ENCODE peak calls at places on chromosomes 3 and 15, in nine cellular contexts. R is effector memory CD8-positive, alpha-beta T cell; T is HL-60; W is cardiac fibroblast; N is A549; H is NCI-H345; V is ovary; D is ELR; Q is type B pancreatic cell. C is an unnamed sample.

GRCh38 chr15:74821091-74821789 is 5.2 kb upstream of the CPLX3 start:
- DNase-seq in R (no peak), T (no peak), Q (no peak), W (no peak), D (peak), H (peak), V (no peak), N (no peak), C (no peak)

GRCh38 chr15:101499863-101500713 is 10.6 kb upstream of the PCSK6 start:
- DNase-seq in R (no peak), H (peak), W (no peak), D (no peak), N (no peak), T (peak), V (no peak), Q (no peak), C (no peak)

GRCh38 chr15:42012241-42012640 is 8.6 kb downstream of the PLA2G4E start:
- DNase-seq in W (no peak), N (no peak), R (no peak), D (no peak), Q (no peak), T (no peak), H (no peak), V (no peak), C (no peak)

GRCh38 chr3:168850109-168850508 is 754.4 kb upstream of the GOLIM4 start:
- DNase-seq in D (no peak), N (no peak), W (no peak), Q (no peak), V (no peak), R (no peak), T (no peak), H (no peak), C (no peak)

GRCh38 chr3:58603606-58604005 is 26.4 kb upstream of the FAM107A start:
- DNase-seq in W (no peak), H (no peak), R (no peak), T (no peak), V (no peak), Q (no peak), D (no peak), N (no peak), C (no peak)

GRCh38 chr3:8755564-8756237 is 13.7 kb downstream of the OXTR start:
- DNase-seq in W (peak), R (no peak), Q (no peak), V (no peak), T (no peak), N (peak), H (no peak), D (peak), C (no peak)

GRCh38 chr15:65245096-65245849 is 34.0 kb upstream of the CILP start:
- DNase-seq in W (peak), D (peak), V (peak), Q (no peak), N (no peak), R (no peak), H (no peak), T (no peak), C (no peak)

GRCh38 chr3:165613019-165613418 is 224.2 kb downstream of the BCHE start:
- DNase-seq in R (no peak), V (no peak), W (no peak), H (no peak), T (no peak), D (no peak), Q (no peak), N (no peak), C (no peak)

GRCh38 chr3:122977645-122978466 is 49.7 kb downstream of the SEMA5B start:
- DNase-seq in Q (no peak), N (peak), H (peak), D (peak), W (peak), R (no peak), V (peak), T (no peak), C (no peak)

GRCh38 chr3:186360779-186361178 is 1.3 kb downstream of the DGKG start:
- DNase-seq in V (no peak), Q (no peak), H (peak), T (peak), D (no peak), W (no peak), R (no peak), N (no peak), C (no peak)

GRCh38 chr15:43974852-43975251 is 148.1 kb downstream of the WDR76 start:
- DNase-seq in N (no peak), R (no peak), D (no peak), Q (no peak), T (no peak), H (peak), W (no peak), V (no peak), C (no peak)

GRCh38 chr15:94168250-94168649 is 63.1 kb upstream of the MCTP2 start:
- DNase-seq in H (no peak), W (no peak), Q (no peak), D (no peak), V (no peak), R (no peak), N (peak), T (peak), C (no peak)